ENCODE peak calls at places on chromosomes 6 and 20, in six cellular contexts. O, T, U, R, I and F are unnamed samples.

GRCh38 chr20:18986146-18986830 is 172.7 kb downstream of the SCP2D1 start:
- DNase-seq in O (no peak), T (no peak), U (no peak), R (no peak), I (no peak), F (no peak)

GRCh38 chr20:3157817-3158216 is 1.8 kb downstream of the FASTKD5 start:
- DNase-seq in O (no peak), T (no peak), U (no peak), R (no peak), I (no peak), F (no peak)

GRCh38 chr6:53727748-53728147 is 62.2 kb upstream of the KLHL31 start:
- DNase-seq in O (no peak), T (no peak), U (no peak), R (no peak), I (no peak), F (no peak)

GRCh38 chr20:10318625-10319024 is 100.0 kb downstream of the SNAP25 start:
- DNase-seq in O (no peak), T (no peak), U (no peak), R (no peak), I (no peak), F (no peak)

GRCh38 chr6:115843945-115844344 is 216.7 kb downstream of the FRK start:
- DNase-seq in O (no peak), T (no peak), U (no peak), R (no peak), I (no peak), F (no peak)

GRCh38 chr6:87904041-87904440 is 143.6 kb upstream of the SPACA1 start:
- DNase-seq in O (no peak), T (no peak), U (no peak), R (peak), I (no peak), F (no peak)

GRCh38 chr20:14127831-14128230 is 132.5 kb downstream of the MACROD2 start:
- DNase-seq in O (no peak), T (no peak), U (no peak), R (no peak), I (no peak), F (no peak)

GRCh38 chr6:163985710-163986109 is 571.2 kb downstream of the QKI start:
- DNase-seq in O (no peak), T (no peak), U (no peak), R (no peak), I (no peak), F (no peak)

GRCh38 chr6:35492664-35493284 is 4.1 kb downstream of the TEAD3 start:
- DNase-seq in O (no peak), T (no peak), U (no peak), R (no peak), I (no peak), F (no peak)

GRCh38 chr20:51985013-51985415 is 182.7 kb upstream of the SALL4 start:
- DNase-seq in O (no peak), T (no peak), U (no peak), R (no peak), I (no peak), F (peak)

GRCh38 chr6:17932362-17932852 is 55.0 kb downstream of the KIF13A start:
- DNase-seq in O (no peak), T (peak), U (peak), R (no peak), I (no peak), F (peak)

GRCh38 chr6:117399924-117400323 is 25.8 kb downstream of the ROS1 start:
- DNase-seq in O (no peak), T (no peak), U (no peak), R (no peak), I (no peak), F (no peak)

GRCh38 chr6:131909408-131910218 is 41.6 kb downstream of the CCN2 start:
- DNase-seq in O (peak), T (peak), U (peak), R (peak), I (peak), F (peak)

GRCh38 chr6:136672144-136672543 is 120.1 kb downstream of the MAP3K5 start:
- DNase-seq in O (no peak), T (no peak), U (no peak), R (no peak), I (no peak), F (no peak)

GRCh38 chr20:11979306-11980128 is 61.8 kb downstream of the BTBD3 start:
- DNase-seq in O (no peak), T (no peak), U (no peak), R (no peak), I (no peak), F (no peak)

GRCh38 chr6:136137008-136137689 is 113.0 kb downstream of the MTFR2 start:
- DNase-seq in O (no peak), T (no peak), U (no peak), R (no peak), I (no peak), F (no peak)

GRCh38 chr20:13412806-13413445 is 191.9 kb downstream of the ISM1 start:
- DNase-seq in O (no peak), T (no peak), U (no peak), R (no peak), I (no peak), F (no peak)

GRCh38 chr20:32332614-32333013 is 25.5 kb upstream of the ASXL1 start:
- DNase-seq in O (no peak), T (no peak), U (no peak), R (no peak), I (no peak), F (no peak)

GRCh38 chr6:143059616-143060353 is 904 bp upstream of the AIG1 start:
- DNase-seq in O (no peak), T (no peak), U (peak), R (peak), I (peak), F (peak)

GRCh38 chr20:33945391-33946079 is 48.2 kb upstream of the RALY start:
- DNase-seq in O (no peak), T (no peak), U (no peak), R (no peak), I (no peak), F (peak)

GRCh38 chr6:20630617-20631448 is 96.6 kb downstream of the CDKAL1 start:
- DNase-seq in O (no peak), T (no peak), U (no peak), R (no peak), I (no peak), F (no peak)

GRCh38 chr6:54778731-54779130 is 67.8 kb upstream of the FAM83B start:
- DNase-seq in O (no peak), T (no peak), U (no peak), R (no peak), I (no peak), F (no peak)

GRCh38 chr6:149385998-149386646 is 13.9 kb upstream of the SUMO4 start:
- DNase-seq in O (no peak), T (no peak), U (no peak), R (no peak), I (no peak), F (no peak)

GRCh38 chr20:63186528-63187316 is 29.2 kb downstream of the YTHDF1 start:
- DNase-seq in O (no peak), T (no peak), U (no peak), R (no peak), I (no peak), F (no peak)

GRCh38 chr6:95589826-95590570 is 12.7 kb downstream of the MANEA start:
- DNase-seq in O (no peak), T (no peak), U (no peak), R (no peak), I (no peak), F (no peak)

GRCh38 chr6:69100772-69101171 is 465.7 kb downstream of the ADGRB3 start:
- DNase-seq in O (no peak), T (no peak), U (no peak), R (no peak), I (no peak), F (no peak)

GRCh38 chr6:47044418-47044817 is 2.3 kb upstream of the ADGRF1 start:
- DNase-seq in O (no peak), T (no peak), U (no peak), R (no peak), I (no peak), F (no peak)

GRCh38 chr6:125346926-125347563 is 45.3 kb upstream of the HDDC2 start:
- DNase-seq in O (no peak), T (no peak), U (no peak), R (peak), I (no peak), F (no peak)

GRCh38 chr6:17178301-17178700 is 76.5 kb downstream of the STMND1 start:
- DNase-seq in O (no peak), T (no peak), U (no peak), R (no peak), I (no peak), F (no peak)

GRCh38 chr20:22389836-22390542 is 194.4 kb downstream of the FOXA2 start:
- DNase-seq in O (no peak), T (peak), U (no peak), R (no peak), I (no peak), F (no peak)

GRCh38 chr6:121592261-121592935 is 157.0 kb downstream of the GJA1 start:
- DNase-seq in O (no peak), T (no peak), U (no peak), R (no peak), I (no peak), F (no peak)

GRCh38 chr6:161001421-161001820 is 9.9 kb downstream of the MAP3K4 start:
- DNase-seq in O (no peak), T (peak), U (no peak), R (no peak), I (no peak), F (no peak)

GRCh38 chr6:149331043-149331807 is 13.7 kb downstream of the TAB2 start:
- DNase-seq in O (no peak), T (no peak), U (no peak), R (no peak), I (no peak), F (no peak)

GRCh38 chr6:163165922-163166321 is 248.6 kb upstream of the QKI start:
- DNase-seq in O (no peak), T (peak), U (no peak), R (no peak), I (no peak), F (no peak)

GRCh38 chr6:15602144-15602543 is 60.7 kb downstream of the DTNBP1 start:
- DNase-seq in O (no peak), T (no peak), U (no peak), R (no peak), I (peak), F (no peak)

GRCh38 chr6:107330190-107330589 is 129.2 kb downstream of the PDSS2 start:
- DNase-seq in O (no peak), T (peak), U (no peak), R (peak), I (no peak), F (no peak)

GRCh38 chr20:44911264-44911921 is 1.5 kb downstream of the PABPC1L start:
- DNase-seq in O (peak), T (peak), U (no peak), R (peak), I (peak), F (no peak)
- TF ChIP-seq CTCF in O (no peak), T (no peak), U (no peak), R (peak), I (peak), F (peak)

DNA sequence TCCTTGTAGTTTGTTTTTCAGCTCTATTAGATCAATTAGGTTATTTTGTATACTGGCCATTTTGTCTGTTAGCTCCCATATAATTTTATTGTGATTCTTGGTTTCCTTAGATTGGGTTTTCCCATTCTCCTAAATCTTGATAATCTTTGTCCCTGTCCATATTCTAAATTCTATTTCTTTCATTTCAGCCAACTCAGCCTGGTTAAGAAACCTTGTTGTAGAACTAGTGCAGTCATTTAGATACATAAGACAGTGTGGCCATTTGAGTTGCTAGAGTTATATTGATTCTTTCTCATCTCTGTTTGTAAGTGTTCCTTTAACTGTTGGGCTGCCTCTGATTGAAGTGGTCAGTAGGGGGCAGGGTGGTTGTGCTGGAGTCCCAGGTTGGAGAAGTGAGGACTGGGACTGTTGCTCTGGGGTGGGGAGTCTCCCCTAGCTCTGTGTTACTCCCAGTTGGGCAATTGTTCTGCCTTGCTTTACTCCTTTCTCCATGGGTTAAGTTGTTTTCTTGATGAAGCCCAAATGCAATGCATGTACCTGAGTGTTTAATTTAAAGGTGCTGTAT is 98.8 kb upstream of the NRN1 start:
- DNase-seq in O (no peak), T (no peak), U (no peak), R (peak), I (no peak), F (no peak)
- TF ChIP-seq CTCF in O (no peak), T (no peak), U (no peak), R (peak), I (no peak), F (no peak)

DNA sequence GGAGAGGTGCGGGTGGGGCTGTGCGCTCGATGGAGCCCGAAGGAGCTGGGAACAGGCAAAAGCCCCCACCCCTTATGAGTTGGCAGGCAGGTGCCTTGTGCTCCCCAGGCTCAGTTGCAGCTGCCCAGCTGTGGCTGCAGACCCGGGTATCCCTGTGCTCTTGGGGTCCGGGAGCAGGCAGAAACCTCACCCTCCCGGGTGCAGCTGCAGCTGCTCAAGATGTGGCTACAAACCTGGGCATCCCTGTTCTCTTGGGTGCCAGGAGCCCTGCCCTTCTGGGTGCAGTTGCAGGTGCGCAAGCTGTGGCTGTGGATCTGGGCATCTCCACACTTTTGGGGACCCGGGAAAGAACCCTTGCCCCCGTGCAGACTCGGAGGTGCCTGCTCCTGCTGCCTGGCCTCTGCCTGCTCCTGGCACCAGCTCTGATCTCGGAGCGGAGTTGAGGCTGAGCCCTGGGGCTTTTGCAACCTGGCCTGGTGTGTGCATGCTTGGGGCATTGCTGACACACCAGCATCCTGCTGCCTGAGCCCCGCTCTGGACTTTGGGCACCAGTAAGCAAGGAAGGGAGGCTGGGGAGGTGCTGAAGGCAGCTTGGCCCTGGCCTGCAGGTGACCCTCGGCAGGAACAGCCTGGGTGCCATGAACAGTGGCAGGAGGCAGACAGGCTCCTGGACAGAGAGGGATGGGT is 21.6 kb downstream of the OR2J3 start:
- DNase-seq in O (no peak), T (no peak), U (no peak), R (no peak), I (no peak), F (no peak)
- TF ChIP-seq CTCF in O (no peak), T (no peak), U (no peak), R (no peak), I (no peak), F (no peak)

GRCh38 chr6:50145125-50145524 is 95.4 kb upstream of the DEFB112 start:
- DNase-seq in O (no peak), T (no peak), U (no peak), R (peak), I (no peak), F (no peak)
- TF ChIP-seq CTCF in O (no peak), T (no peak), U (no peak), R (peak), I (no peak), F (no peak)

DNA sequence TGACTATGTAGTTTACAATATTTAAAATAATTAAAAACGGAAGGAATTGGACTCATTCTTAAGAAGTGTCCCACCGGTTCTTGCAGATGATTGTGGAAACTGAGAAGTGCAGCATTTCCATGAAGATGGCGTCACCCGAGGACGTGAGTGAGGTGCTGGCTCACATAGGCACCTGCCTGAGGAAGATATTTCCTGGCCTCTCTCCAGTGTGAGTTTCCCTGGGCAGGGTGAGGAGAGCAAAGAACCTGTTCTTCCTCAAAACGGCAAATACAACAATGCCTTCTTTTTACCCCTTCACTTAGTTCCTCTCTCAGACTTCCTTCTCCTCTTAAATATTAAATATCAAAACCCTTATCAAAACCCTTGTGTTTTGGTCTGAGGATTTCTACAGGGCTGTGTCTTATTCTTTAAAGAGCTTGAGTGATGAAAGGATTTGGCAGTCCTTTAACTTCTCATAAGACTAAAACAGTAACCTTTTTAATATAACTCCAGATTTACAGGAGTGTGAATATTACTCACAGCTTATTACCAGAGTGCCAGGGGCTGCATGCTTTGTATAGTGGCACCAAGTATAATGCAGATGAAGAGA is 156.3 kb downstream of the CARMIL1 start:
- DNase-seq in O (no peak), T (no peak), U (no peak), R (no peak), I (no peak), F (no peak)
- TF ChIP-seq CTCF in O (no peak), T (no peak), U (no peak), R (no peak), I (no peak), F (no peak)

GRCh38 chr20:35617397-35618031 is 1.9 kb downstream of the SPAG4 start:
- DNase-seq in O (no peak), T (peak), U (peak), R (peak), I (peak), F (no peak)

GRCh38 chr20:35619196-35620095 is 3.8 kb downstream of the SPAG4 start:
- DNase-seq in O (peak), T (peak), U (peak), R (peak), I (peak), F (peak)

GRCh38 chr20:35618372-35619131 is 2.9 kb downstream of the SPAG4 start:
- DNase-seq in O (no peak), T (no peak), U (no peak), R (peak), I (no peak), F (no peak)

GRCh38 chr20:35616465-35617396 is 1.1 kb downstream of the SPAG4 start:
- DNase-seq in O (peak), T (peak), U (peak), R (peak), I (peak), F (peak)

DNA sequence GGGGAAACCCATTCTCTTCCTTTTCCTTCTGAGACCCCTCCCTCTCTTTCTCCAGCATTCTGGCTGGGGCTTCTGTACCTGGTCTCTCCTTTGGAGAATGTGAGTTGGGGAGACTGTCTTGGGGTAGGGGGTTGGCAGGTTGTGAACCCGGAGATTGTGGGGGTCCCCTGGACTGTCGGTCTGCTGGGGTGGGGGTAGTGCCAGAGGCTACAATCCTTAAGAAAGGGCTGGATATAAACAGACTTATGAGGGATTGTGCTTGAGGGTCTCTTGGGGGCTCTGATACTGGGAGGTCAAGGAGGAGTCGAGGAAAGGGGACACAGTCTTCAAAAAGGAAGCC is 2.4 kb downstream of the SPAG4 start:
- DNase-seq in O (no peak), T (no peak), U (no peak), R (no peak), I (no peak), F (no peak)
- TF ChIP-seq CTCF in O (no peak), T (no peak), U (no peak), R (peak), I (no peak), F (no peak)

GRCh38 chr6:150894191-150894744 is 28.8 kb downstream of the MTHFD1L start:
- DNase-seq in O (no peak), T (no peak), U (no peak), R (no peak), I (no peak), F (no peak)

GRCh38 chr6:150897400-150897943 is 32.0 kb downstream of the MTHFD1L start:
- DNase-seq in O (no peak), T (no peak), U (no peak), R (no peak), I (no peak), F (no peak)

GRCh38 chr6:150891886-150892485 is 26.5 kb downstream of the MTHFD1L start:
- DNase-seq in O (peak), T (peak), U (peak), R (peak), I (peak), F (peak)

GRCh38 chr6:150895898-150896632 is 30.6 kb downstream of the MTHFD1L start:
- DNase-seq in O (no peak), T (no peak), U (no peak), R (no peak), I (no peak), F (no peak)

DNA sequence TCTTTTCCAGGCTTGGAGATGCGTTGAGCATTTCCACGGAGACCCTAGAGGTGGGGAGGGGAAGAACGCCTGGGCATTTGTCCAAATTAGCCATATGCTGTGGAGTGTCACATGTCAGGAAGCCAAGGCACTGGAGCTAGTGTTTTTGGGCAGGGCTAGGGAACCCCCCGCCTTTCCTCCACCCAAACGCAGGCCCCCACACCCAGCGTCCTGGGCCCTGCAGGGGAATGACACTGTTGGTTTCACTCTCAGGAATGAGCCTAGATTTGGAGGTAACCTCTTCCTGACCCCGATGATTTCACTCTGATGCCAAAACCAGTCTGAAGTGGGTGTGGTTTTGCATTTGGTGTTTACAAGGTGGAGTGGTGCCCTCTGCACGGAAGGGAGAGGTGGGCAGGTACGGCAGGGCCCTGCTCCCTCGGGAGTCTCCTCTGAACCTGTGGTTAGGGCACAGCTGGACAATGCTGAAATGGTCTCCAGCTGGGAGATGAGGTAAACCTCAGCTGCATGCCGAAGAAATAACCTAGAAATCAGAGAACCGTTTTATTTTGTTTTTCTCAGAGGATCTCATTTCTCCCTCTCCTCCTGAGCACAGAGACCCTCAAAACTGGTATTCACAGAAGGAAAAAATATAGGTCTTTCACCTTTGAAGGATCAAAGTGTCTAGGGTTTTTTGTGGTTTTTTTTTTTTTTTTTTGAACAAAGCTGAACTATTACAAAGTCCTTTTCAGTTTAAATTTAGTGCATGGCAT is 29.6 kb downstream of the MTHFD1L start:
- DNase-seq in O (no peak), T (no peak), U (no peak), R (no peak), I (no peak), F (no peak)
- TF ChIP-seq CTCF in O (no peak), T (no peak), U (no peak), R (peak), I (no peak), F (no peak)